ENCODE peak calls at places on chromosomes 13 and 19, in six cellular contexts. J is activated naive CD8-positive, alpha-beta T cell treated with anti-CD3 and anti-CD28 coated beads, Interleukin-2, amount 50 U/mL, for 24 hours; E is NCI-H1092; T is psoas muscle; B is activated T-cell treated with anti-CD3 and anti-CD28 coated beads for 4 hours; X is A549. Y is an unnamed sample.

GRCh38 chr13:59641261-59641660 is 522.5 kb downstream of the DIAPH3 start:
- DNase-seq in J (no peak), E (no peak), T (no peak), B (no peak), X (no peak), Y (no peak)

GRCh38 chr19:58317481-58318072 is 9.2 kb upstream of the ZSCAN22 start:
- DNase-seq in J (no peak), E (no peak), T (no peak), B (no peak), X (no peak), Y (no peak)

GRCh38 chr13:25901460-25902376 is 150.1 kb downstream of the SHISA2 start:
- DNase-seq in J (no peak), E (no peak), T (no peak), B (no peak), X (no peak), Y (no peak)

GRCh38 chr19:46782355-46783019 is 5.9 kb downstream of the SLC1A5 start:
- DNase-seq in J (no peak), E (no peak), T (no peak), B (no peak), X (no peak), Y (no peak)

GRCh38 chr13:49679244-49679643 is 12.0 kb downstream of the EBPL start:
- DNase-seq in J (no peak), E (no peak), T (no peak), B (no peak), X (no peak), Y (no peak)

GRCh38 chr13:46015374-46015773 is 37.2 kb downstream of the ZC3H13 start:
- DNase-seq in J (no peak), E (no peak), T (no peak), B (no peak), X (no peak), Y (no peak)

GRCh38 chr19:40219721-40220276 is 1.6 kb upstream of the TTC9B start:
- DNase-seq in J (no peak), E (no peak), T (no peak), B (no peak), X (peak; percentile 95), Y (no peak)

GRCh38 chr19:41098762-41099161 is 10.5 kb downstream of the CYP2A13 start:
- DNase-seq in J (no peak), E (no peak), T (no peak), B (no peak), X (no peak), Y (no peak)